ENCODE peak calls at places on chromosomes 3 and 15, in six cellular contexts. A is cardiac fibroblast; Q is activated naive CD4-positive, alpha-beta T cell treated with anti-CD3 and anti-CD28 coated beads, Interleukin-2, amount 10 ng/mL, durations not matched to agents 7 days and 5 days; Z is mucosa of descending colon; H is H54; X is amniotic stem cell. S is an unnamed sample.

GRCh38 chr3:62884041-62884870 is 9.0 kb upstream of the CADPS start:
- DNase-seq in A (no peak), Q (no peak), Z (no peak), H (no peak), X (no peak), S (no peak)

GRCh38 chr15:101511717-101512116 is 22.2 kb upstream of the PCSK6 start:
- DNase-seq in A (no peak), Q (no peak), Z (no peak), H (no peak), X (no peak), S (no peak)

GRCh38 chr15:80673561-80674244 is 21.4 kb upstream of the ABHD17C start:
- DNase-seq in A (no peak), Q (no peak), Z (no peak), H (no peak), X (no peak), S (no peak)

GRCh38 chr3:155500429-155500828 is 206.9 kb upstream of the STRIT1 start:
- DNase-seq in A (no peak), Q (no peak), Z (no peak), H (no peak), X (no peak), S (no peak)

GRCh38 chr3:2838533-2839157 is 271.5 kb downstream of the IL5RA start:
- DNase-seq in A (no peak), Q (no peak), Z (no peak), H (no peak), X (no peak), S (no peak)

GRCh38 chr3:132870596-132870995 is 148.4 kb upstream of the NPHP3 start:
- DNase-seq in A (no peak), Q (no peak), Z (no peak), H (no peak), X (no peak), S (no peak)

GRCh38 chr3:141690366-141691072 is 47.6 kb upstream of the RNF7 start:
- DNase-seq in A (no peak), Q (no peak), Z (no peak), H (no peak), X (no peak), S (peak)

GRCh38 chr3:42829628-42830436 is 20.6 kb downstream of the ACKR2 start:
- DNase-seq in A (no peak), Q (no peak), Z (no peak), H (no peak), X (no peak), S (no peak)

GRCh38 chr3:52225452-52226228 is at the start of gene TLR9:
- DNase-seq in A (no peak), Q (no peak), Z (peak), H (no peak), X (no peak), S (no peak)

GRCh38 chr3:157501863-157502262 is 1.4 kb downstream of the VEPH1 start:
- DNase-seq in A (no peak), Q (no peak), Z (no peak), H (no peak), X (no peak), S (no peak)

GRCh38 chr3:134314588-134315285 is 59.5 kb downstream of the AMOTL2 start:
- DNase-seq in A (peak), Q (no peak), Z (no peak), H (no peak), X (no peak), S (no peak)

GRCh38 chr3:123028233-123028828 is 768 bp upstream of the SEMA5B start:
- DNase-seq in A (peak), Q (peak), Z (no peak), H (peak), X (no peak), S (peak)

GRCh38 chr3:120147072-120147871 is 53.0 kb upstream of the GSK3B start:
- DNase-seq in A (no peak), Q (peak), Z (no peak), H (no peak), X (no peak), S (no peak)

GRCh38 chr3:128340904-128341555 is 125.7 kb downstream of the DNAJB8 start:
- DNase-seq in A (no peak), Q (no peak), Z (no peak), H (no peak), X (no peak), S (no peak)

GRCh38 chr15:75554717-75555116 is 24.4 kb downstream of the PTPN9 start:
- DNase-seq in A (peak), Q (no peak), Z (no peak), H (no peak), X (no peak), S (peak)

GRCh38 chr3:14914777-14915113 is 32.6 kb upstream of the NR2C2 start:
- DNase-seq in A (no peak), Q (no peak), Z (no peak), H (no peak), X (no peak), S (no peak)

GRCh38 chr3:122982202-122983185 is 45.1 kb downstream of the SEMA5B start:
- DNase-seq in A (no peak), Q (no peak), Z (no peak), H (no peak), X (no peak), S (no peak)

GRCh38 chr15:51735211-51735610 is 2.2 kb downstream of the LYSMD2 start:
- DNase-seq in A (no peak), Q (peak), Z (no peak), H (no peak), X (no peak), S (no peak)

GRCh38 chr3:189165092-189165491 is 6.7 kb upstream of the TPRG1 start:
- DNase-seq in A (no peak), Q (no peak), Z (peak), H (no peak), X (no peak), S (no peak)

GRCh38 chr3:19888428-19889152 is 45.4 kb downstream of the EFHB start:
- DNase-seq in A (no peak), Q (no peak), Z (no peak), H (no peak), X (no peak), S (no peak)

GRCh38 chr15:80982839-80983238 is 6.8 kb downstream of the MESD start:
- DNase-seq in A (no peak), Q (no peak), Z (no peak), H (no peak), X (no peak), S (no peak)

GRCh38 chr3:29764603-29765254 is 483.9 kb downstream of the RBMS3 start:
- DNase-seq in A (peak), Q (no peak), Z (no peak), H (no peak), X (peak), S (peak)